ENCODE peak calls at places on chromosome 14, in seven cellular contexts. I is Caco-2; D is CD8-positive, alpha-beta memory T cell; G is brain microvascular endothelial cell; C is left lung; A is NB4; V is cardiac muscle cell. L is an unnamed sample.
A peak's percentile ranks its signal among the peaks of the same experiment; 100 is the strongest.

GRCh38 chr14:34078117-34078743 is 127.4 kb upstream of the EGLN3 start:
- DNase-seq in V (no peak), C (no peak), I (no peak), A (peak; percentile 84), G (peak; percentile 36), D (no peak), L (no peak)

GRCh38 chr14:70635971-70636595 is 5.6 kb upstream of the TTC9 start:
- DNase-seq in D (no peak), V (no peak), A (no peak), I (no peak), C (no peak), G (no peak), L (no peak)

GRCh38 chr14:89500303-89500702 is 83.3 kb upstream of the FOXN3 start:
- DNase-seq in D (no peak), C (no peak), G (no peak), A (no peak), V (no peak), I (no peak), L (no peak)

GRCh38 chr14:68727315-68728078 is 65.4 kb downstream of the ZFP36L1 start:
- DNase-seq in G (no peak), C (no peak), A (no peak), V (no peak), D (peak; percentile 18), I (no peak), L (no peak)

GRCh38 chr14:103271189-103271588 is 62.8 kb upstream of the EIF5 start:
- DNase-seq in A (no peak), C (no peak), D (no peak), G (no peak), V (no peak), I (no peak), L (no peak)

GRCh38 chr14:103869406-103870143 is 22.2 kb upstream of the PPP1R13B start:
- DNase-seq in I (no peak), C (peak; percentile 33), A (no peak), G (no peak), D (no peak), V (no peak), L (no peak)

GRCh38 chr14:49940805-49941421 is 48.0 kb downstream of the ARF6 start:
- DNase-seq in I (no peak), A (no peak), G (no peak), V (no peak), D (peak; percentile 61), C (no peak), L (no peak)

GRCh38 chr14:85516239-85517112 is 13.5 kb upstream of the FLRT2 start:
- DNase-seq in C (no peak), G (peak; percentile 55), V (no peak), I (no peak), D (no peak), A (peak; percentile 45), L (no peak)

GRCh38 chr14:68637106-68638021 is 155.5 kb downstream of the ZFP36L1 start:
- DNase-seq in C (no peak), V (no peak), G (peak; percentile 45), D (no peak), I (no peak), A (no peak), L (no peak)

GRCh38 chr14:104723651-104724406 is at the start of gene ADSS1:
- DNase-seq in D (peak; percentile 73), V (peak; percentile 84), A (peak; percentile 53), C (peak; percentile 94), G (no peak), I (peak; percentile 73), L (no peak)

GRCh38 chr14:24630872-24631477 is 3.0 kb downstream of the GZMB start:
- DNase-seq in A (no peak), C (no peak), G (no peak), D (no peak), I (no peak), V (no peak), L (peak; percentile 74)

GRCh38 chr14:104393898-104394605 is 185.5 kb upstream of the C14orf180 start:
- DNase-seq in D (peak; percentile 79), C (peak; percentile 70), V (no peak), I (no peak), A (peak; percentile 56), G (no peak), L (no peak)

GRCh38 chr14:95364481-95365209 is 44.9 kb upstream of the CLMN start:
- DNase-seq in C (no peak), V (no peak), G (no peak), D (no peak), A (no peak), I (no peak), L (no peak)

GRCh38 chr14:50762001-50762930 is 68.7 kb downstream of the NIN start:
- DNase-seq in I (no peak), D (no peak), V (no peak), A (no peak), G (peak; percentile 89), C (no peak), L (no peak)

GRCh38 chr14:35576260-35576659 is 42.3 kb downstream of the INSM2 start:
- DNase-seq in C (no peak), G (peak; percentile 1), I (no peak), A (no peak), V (peak; percentile 49), D (no peak), L (no peak)

GRCh38 chr14:31278883-31279282 is 71.3 kb upstream of the HECTD1 start:
- DNase-seq in C (no peak), A (no peak), G (no peak), D (no peak), I (no peak), V (no peak), L (no peak)

GRCh38 chr14:31275731-31276130 is 68.1 kb upstream of the HECTD1 start:
- DNase-seq in I (no peak), D (no peak), C (no peak), V (no peak), G (no peak), A (no peak), L (no peak)

GRCh38 chr14:31280132-31280870 is 72.7 kb upstream of the HECTD1 start:
- DNase-seq in V (no peak), I (peak; percentile 58), C (no peak), G (no peak), D (no peak), A (no peak), L (no peak)

GRCh38 chr14:31280871-31281220 is 73.3 kb upstream of the HECTD1 start:
- DNase-seq in V (no peak), A (no peak), G (no peak), D (no peak), I (no peak), C (no peak), L (no peak)

DNA sequence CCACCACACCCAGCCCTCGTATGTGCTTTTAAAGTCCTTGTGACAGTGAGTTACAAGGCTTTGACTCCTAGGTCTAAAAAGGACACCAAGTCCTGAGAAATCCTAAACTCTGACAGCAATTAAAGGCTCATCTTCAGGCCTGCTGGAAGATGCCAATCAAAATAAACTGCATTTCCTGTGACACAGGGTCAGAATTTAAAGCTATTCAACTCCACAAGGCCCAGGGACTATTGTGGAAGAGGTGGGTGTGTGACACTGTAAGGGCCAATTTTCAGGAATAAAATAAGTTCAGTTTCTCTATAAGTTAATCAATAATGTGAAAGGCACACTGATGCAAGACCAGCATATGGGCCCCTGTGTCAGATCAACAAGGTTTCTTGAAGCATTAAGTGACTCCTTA is 69.5 kb upstream of the HECTD1 start:
- DNase-seq in V (no peak), C (no peak), D (no peak), G (no peak), A (no peak), I (no peak), L (no peak)
- H3K4me3 ChIP-seq in V (no peak overlapping the region), C (no peak overlapping the region), D (no peak overlapping the region), G (no peak overlapping the region), A (no peak overlapping the region), I (no peak overlapping the region), L (no peak overlapping the region)

DNA sequence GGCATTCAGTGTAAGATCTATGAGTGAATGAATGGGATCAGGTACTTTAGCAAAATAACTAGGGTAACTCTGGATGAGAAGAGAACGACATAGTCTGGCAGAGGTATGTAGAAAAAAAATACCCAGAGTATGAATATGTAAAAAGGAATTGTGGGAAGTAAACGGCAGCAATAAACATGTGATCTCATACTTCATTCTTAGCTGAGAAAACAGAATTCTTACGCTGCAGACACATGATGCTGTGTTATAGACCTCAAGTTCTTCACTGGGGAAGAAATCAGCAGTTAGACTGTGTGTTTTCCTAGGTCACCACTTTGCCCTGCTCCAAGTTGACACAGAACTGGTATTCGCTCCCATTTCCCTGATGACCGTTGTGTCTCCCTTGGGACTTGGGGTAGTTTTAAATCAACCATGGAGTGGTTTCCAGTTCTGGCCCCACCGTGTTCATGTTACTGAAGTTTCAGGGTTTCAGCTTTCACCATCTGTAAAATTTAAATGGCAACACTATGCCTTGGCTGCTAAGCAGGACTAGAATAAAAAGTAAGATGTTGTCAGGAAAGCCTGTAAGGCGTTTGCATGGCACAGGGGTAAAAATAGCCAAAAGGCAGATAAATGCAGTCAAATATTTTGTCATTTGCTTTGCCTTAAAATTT is 223.7 kb downstream of the PELI2 start:
- DNase-seq in D (no peak), A (no peak), V (no peak), G (peak; percentile 40), C (no peak), I (no peak), L (no peak)
- H3K4me3 ChIP-seq in D (no peak overlapping the region), A (no peak overlapping the region), V (no peak overlapping the region), G (no peak overlapping the region), C (no peak overlapping the region), I (no peak overlapping the region), L (no peak overlapping the region)

GRCh38 chr14:52318829-52319604 is 4.9 kb downstream of the PTGER2 start:
- DNase-seq in V (no peak), A (no peak), D (no peak), C (no peak), I (no peak), G (no peak), L (no peak)
- H3K4me3 ChIP-seq in V (no peak overlapping the region), A (no peak overlapping the region), D (peak overlapping the region; percentile 25), C (no peak overlapping the region), I (no peak overlapping the region), G (no peak overlapping the region), L (no peak overlapping the region)

DNA sequence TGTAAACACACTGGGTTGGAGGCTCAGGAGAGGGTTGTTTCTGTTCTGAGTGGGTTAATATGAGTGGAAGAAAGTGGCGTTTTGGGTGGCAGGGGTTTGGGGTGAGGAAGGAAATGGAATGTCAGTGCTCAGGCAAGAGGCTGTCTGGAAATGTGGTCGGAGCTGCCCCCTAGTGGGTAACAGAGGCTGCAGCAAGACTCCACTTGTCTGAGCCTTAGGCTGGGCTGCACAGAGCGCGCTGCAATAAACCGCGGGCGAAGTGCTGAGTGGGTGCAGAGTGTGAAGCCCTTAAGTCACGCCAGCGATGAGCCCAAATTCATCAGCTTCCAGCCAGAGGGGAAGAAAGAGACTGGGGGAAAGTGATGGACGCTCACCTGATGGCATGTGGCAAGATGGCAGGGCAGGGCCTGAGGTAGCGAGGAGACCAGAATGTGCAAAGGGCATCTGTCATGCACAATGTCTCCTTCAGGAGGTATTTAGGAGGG is 12.3 kb downstream of the VSX2 start:
- DNase-seq in I (peak; percentile 79), A (peak; percentile 82), V (peak; percentile 83), C (no peak), D (peak; percentile 79), G (peak; percentile 63), L (peak; percentile 50)
- H3K4me3 ChIP-seq in I (peak overlapping the region; percentile 24), A (peak overlapping the region; percentile 27), V (no peak overlapping the region), C (peak overlapping the region; percentile 12), D (peak overlapping the region; percentile 42), G (peak overlapping the region; percentile 34), L (no peak overlapping the region)

GRCh38 chr14:63737582-63738006 is 9.7 kb upstream of the SGPP1 start:
- DNase-seq in G (no peak), A (no peak), I (no peak), D (no peak), C (no peak), V (no peak), L (no peak)
- H3K4me3 ChIP-seq in G (no peak overlapping the region), A (no peak overlapping the region), I (no peak overlapping the region), D (no peak overlapping the region), C (no peak overlapping the region), V (no peak overlapping the region), L (no peak overlapping the region)